ENCODE peak calls at places on chromosomes 16 and 17, in seven cellular contexts. N is brain microvascular endothelial cell, R is heart right ventricle, W is A549, L is AG10803, H is body of pancreas, J is right lobe of liver. B is an unnamed sample.

GRCh38 chr16:3804426-3805016 is 76.0 kb downstream of the CREBBP start:
- DNase-seq in N (no peak), R (no peak), W (no peak), L (no peak), H (no peak), J (no peak), B (no peak)

GRCh38 chr17:61561354-61561753 is 29.7 kb downstream of the NACA2 start:
- DNase-seq in N (no peak), R (no peak), W (no peak), L (no peak), H (no peak), J (no peak), B (no peak)

GRCh38 chr16:64253114-64253513 is 868.7 kb downstream of the CDH11 start:
- DNase-seq in N (no peak), R (no peak), W (no peak), L (no peak), H (no peak), J (no peak), B (no peak)

GRCh38 chr16:3149630-3150345 is 15.0 kb downstream of the ZNF213 start:
- DNase-seq in N (peak), R (peak), W (peak), L (peak), H (peak), J (no peak), B (no peak)

GRCh38 chr17:64938925-64939474 is 19.7 kb upstream of the LRRC37A3 start:
- DNase-seq in N (peak), R (peak), W (peak), L (peak), H (peak), J (peak), B (no peak)

GRCh38 chr17:17902877-17903276 is 66.1 kb upstream of the SREBF1 start:
- DNase-seq in N (no peak), R (no peak), W (no peak), L (no peak), H (no peak), J (no peak), B (no peak)

GRCh38 chr17:66304304-66305174 is 2.1 kb downstream of the PRKCA start:
- DNase-seq in N (no peak), R (no peak), W (peak), L (no peak), H (peak), J (no peak), B (no peak)

GRCh38 chr16:53812914-53813313 is 109.0 kb downstream of the FTO start:
- DNase-seq in N (no peak), R (no peak), W (no peak), L (no peak), H (no peak), J (no peak), B (no peak)

GRCh38 chr16:50326835-50327465 is 41.8 kb downstream of the BRD7 start:
- DNase-seq in N (peak), R (no peak), W (peak), L (peak), H (peak), J (no peak), B (no peak)

GRCh38 chr16:75351183-75351582 is 82.1 kb downstream of the CFDP1 start:
- DNase-seq in N (peak), R (no peak), W (no peak), L (peak), H (no peak), J (no peak), B (peak)

GRCh38 chr16:12489362-12489761 is 314.3 kb downstream of the CPPED1 start:
- DNase-seq in N (no peak), R (no peak), W (no peak), L (no peak), H (no peak), J (no peak), B (no peak)

GRCh38 chr17:49565948-49566491 is 9.7 kb upstream of the NXPH3 start:
- DNase-seq in N (no peak), R (peak), W (no peak), L (no peak), H (peak), J (peak), B (no peak)

GRCh38 chr16:11361751-11362742 is 16.8 kb downstream of the RMI2 start:
- DNase-seq in N (no peak), R (no peak), W (no peak), L (no peak), H (no peak), J (no peak), B (no peak)

GRCh38 chr16:74667215-74667765 is 613 bp upstream of the RFWD3 start:
- DNase-seq in N (no peak), R (peak), W (peak), L (peak), H (peak), J (no peak), B (peak)

GRCh38 chr17:79517812-79518211 is 93.0 kb downstream of the RBFOX3 start:
- DNase-seq in N (no peak), R (no peak), W (no peak), L (no peak), H (no peak), J (no peak), B (no peak)
- H3K4me3 ChIP-seq in N (no peak), R (no peak), W (no peak), L (no peak), H (no peak), J (no peak), B (no peak)

GRCh38 chr17:80783971-80784370 is 207.7 kb upstream of the CHMP6 start:
- DNase-seq in N (no peak), R (no peak), W (no peak), L (peak), H (no peak), J (no peak), B (no peak)
- TF ChIP-seq CTCF in N (no peak), R (no peak), W (no peak), L (no peak), H (no peak), J (no peak), B (no peak)

GRCh38 chr17:7216242-7217112 is 3.2 kb downstream of the DLG4 start:
- DNase-seq in N (no peak), R (no peak), W (no peak), L (no peak), H (no peak), J (no peak), B (no peak)
- H3K4me3 ChIP-seq in N (peak), R (peak), W (peak), L (peak), H (no peak), J (peak), B (peak)

DNA sequence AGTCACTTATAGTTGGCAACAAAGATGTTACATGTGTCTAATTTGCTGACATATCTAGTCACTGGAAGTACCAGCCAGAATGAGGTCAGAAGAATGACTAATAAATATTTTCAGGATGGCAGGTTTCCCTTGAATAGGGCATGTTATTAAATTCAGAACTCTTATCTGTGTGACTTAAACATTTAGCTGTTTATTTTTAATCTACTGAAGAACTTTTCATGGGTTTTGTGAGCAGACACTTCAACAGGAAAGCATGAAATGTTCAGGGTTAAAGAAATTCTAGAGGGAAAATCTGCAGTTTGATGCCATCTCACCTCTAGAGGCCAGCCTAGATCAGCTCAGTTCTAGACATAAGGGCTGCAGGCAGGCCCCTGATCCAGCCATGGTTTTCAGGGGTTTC is 13.2 kb downstream of the JPT2 start:
- DNase-seq in N (peak), R (no peak), W (peak), L (peak), H (no peak), J (no peak), B (no peak)
- TF ChIP-seq CTCF in N (peak), R (peak), W (peak), L (peak), H (no peak), J (no peak), B (peak)

GRCh38 chr17:81961087-81961514 is at the start of gene NOTUM:
- DNase-seq in N (no peak), R (no peak), W (no peak), L (peak), H (peak), J (no peak), B (no peak)
- H3K4me3 ChIP-seq in N (no peak), R (peak), W (peak), L (no peak), H (no peak), J (peak), B (no peak)

DNA sequence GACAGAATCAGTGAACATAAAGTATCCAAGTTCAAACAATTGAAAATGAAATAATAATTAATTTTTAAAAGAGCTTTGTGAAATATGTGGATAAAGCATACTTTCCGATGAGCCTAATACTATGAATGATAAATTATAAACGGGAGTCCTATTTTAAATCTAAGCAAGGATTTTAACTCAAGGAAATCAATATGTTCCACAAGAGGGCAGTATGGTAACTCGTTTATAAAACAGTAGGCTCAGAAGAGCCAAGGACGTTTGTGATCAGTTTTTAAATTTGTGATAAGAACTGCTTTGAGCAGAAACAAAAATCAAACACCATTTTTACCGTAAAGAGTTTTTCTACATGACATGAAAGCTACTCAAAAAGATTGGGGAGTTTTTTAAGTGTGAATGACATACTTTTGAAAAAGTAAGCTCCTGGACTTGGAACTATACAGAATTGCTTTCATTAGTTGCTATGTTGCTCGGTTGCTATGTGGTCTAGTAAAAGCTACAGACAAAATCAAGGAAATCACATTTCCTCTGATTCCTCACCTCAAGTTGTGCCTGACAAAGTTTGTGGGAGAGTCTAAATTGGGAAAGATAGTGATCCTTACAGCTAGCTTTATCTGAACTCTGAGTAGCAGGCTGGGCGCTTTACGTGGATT is 11.8 kb upstream of the TEKT1 start:
- DNase-seq in N (no peak), R (no peak), W (peak), L (peak), H (no peak), J (no peak), B (no peak)
- TF ChIP-seq CTCF in N (no peak), R (peak), W (peak), L (peak), H (peak), J (peak), B (peak)

DNA sequence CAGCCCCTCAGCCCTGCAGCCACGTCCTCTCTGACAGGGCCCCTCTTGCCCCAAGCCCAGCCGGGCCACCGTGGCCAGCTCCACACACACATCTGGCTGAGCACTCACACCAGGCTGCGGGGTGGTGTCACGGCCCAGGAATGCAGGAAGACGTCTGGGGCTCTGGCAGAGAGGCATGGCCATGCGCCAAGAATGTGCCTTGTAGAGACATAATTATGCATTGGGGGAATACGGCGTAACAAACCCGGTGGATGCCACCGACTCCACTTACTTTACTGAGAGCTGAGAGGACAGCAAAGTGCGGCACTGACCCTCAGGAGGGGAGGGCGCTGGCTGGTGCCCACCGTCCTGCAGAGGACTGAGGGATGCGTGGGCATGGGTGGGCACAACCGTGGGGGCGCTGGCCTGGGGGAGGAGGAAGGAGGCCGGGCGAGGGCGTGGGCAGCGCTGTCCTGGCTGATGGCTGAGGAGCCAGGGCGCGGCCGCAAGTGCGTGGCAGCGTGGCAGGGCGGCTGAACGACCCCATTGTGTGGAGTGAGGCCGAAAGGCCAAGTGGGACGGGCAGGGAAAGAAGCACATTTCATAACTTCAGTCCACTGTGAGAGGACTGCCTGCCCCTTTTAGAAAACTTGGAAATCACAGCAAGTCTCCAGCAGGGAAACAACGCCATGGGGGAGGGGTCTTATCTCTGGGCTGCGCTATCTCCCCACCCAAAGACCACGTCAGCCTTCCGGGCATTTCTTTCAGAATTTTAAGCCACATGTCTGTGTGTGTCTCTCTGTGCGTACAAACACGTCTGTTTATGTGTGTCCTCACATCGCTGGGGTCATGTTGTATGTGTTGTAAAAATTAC is 30.6 kb downstream of the METRNL start:
- DNase-seq in N (peak), R (peak), W (peak), L (peak), H (peak), J (no peak), B (peak)
- H3K4me3 ChIP-seq in N (peak), R (peak), W (peak), L (peak), H (no peak), J (no peak), B (peak)

GRCh38 chr17:80498920-80499410 is 22.6 kb upstream of the NPTX1 start:
- DNase-seq in N (no peak), R (no peak), W (no peak), L (no peak), H (no peak), J (no peak), B (no peak)
- TF ChIP-seq CTCF in N (no peak), R (no peak), W (no peak), L (no peak), H (no peak), J (no peak), B (no peak)

B was measured in BJ.